ENCODE peak calls at places on chromosomes 16 and 17, in four cellular contexts. W, B, Q and L are unnamed samples.

GRCh38 chr17:36463916-36464764 is 22.3 kb upstream of the ZNHIT3 start:
- DNase-seq in W (no peak), B (peak), Q (peak), L (no peak)

GRCh38 chr16:680967-681745 is 946 bp downstream of the STUB1 start:
- DNase-seq in W (no peak), Q (no peak), B (peak), L (no peak)

GRCh38 chr17:34511931-34512330 is 67.5 kb upstream of the TMEM132E start:
- DNase-seq in Q (no peak), B (no peak), W (no peak), L (no peak)

GRCh38 chr16:89130448-89130847 is 36.8 kb downstream of the ACSF3 start:
- DNase-seq in B (no peak), Q (no peak), W (no peak), L (no peak)

GRCh38 chr16:74682556-74682955 is 15.9 kb upstream of the RFWD3 start:
- DNase-seq in B (no peak), W (no peak), Q (no peak), L (no peak)

GRCh38 chr17:77228224-77229215 is 87.8 kb downstream of the SEC14L1 start:
- DNase-seq in Q (no peak), B (no peak), W (peak), L (no peak)

GRCh38 chr17:37068266-37068665 is 119.5 kb downstream of the AATF start:
- DNase-seq in W (no peak), Q (no peak), B (no peak), L (no peak)

GRCh38 chr17:79023886-79024771 is at the start of gene C1QTNF1:
- DNase-seq in Q (no peak), W (peak), B (no peak), L (no peak)

GRCh38 chr17:73291260-73291801 is 20.5 kb downstream of the CDC42EP4 start:
- DNase-seq in Q (peak), W (no peak), B (no peak), L (no peak)

GRCh38 chr16:56783332-56783731 is 53.4 kb downstream of the NUP93 start:
- DNase-seq in B (no peak), Q (no peak), W (no peak), L (no peak)

GRCh38 chr16:1299012-1299867 is 10.2 kb upstream of the UBE2I start:
- DNase-seq in B (peak), Q (no peak), W (no peak), L (no peak)

GRCh38 chr16:82034981-82035612 is at the start of gene HSD17B2:
- DNase-seq in W (no peak), Q (no peak), B (peak), L (no peak)

GRCh38 chr17:4657678-4658077 is 16.2 kb upstream of the ALOX15 start:
- DNase-seq in W (no peak), Q (no peak), B (no peak), L (no peak)

GRCh38 chr17:56431736-56432135 is 161.8 kb upstream of the NOG start:
- DNase-seq in B (no peak), W (no peak), Q (no peak), L (no peak)

GRCh38 chr17:56440391-56440790 is 153.1 kb upstream of the NOG start:
- DNase-seq in B (no peak), W (no peak), Q (no peak), L (no peak)

GRCh38 chr17:56434610-56435009 is 158.9 kb upstream of the NOG start:
- DNase-seq in W (no peak), Q (no peak), B (no peak), L (no peak)

GRCh38 chr17:56432443-56432842 is 161.1 kb upstream of the NOG start:
- DNase-seq in Q (no peak), W (no peak), B (no peak), L (no peak)

GRCh38 chr17:56436142-56436541 is 157.4 kb upstream of the NOG start:
- DNase-seq in W (no peak), Q (no peak), B (no peak), L (no peak)
- TF ChIP-seq SIN3A in W (no peak), Q (no peak), B (no peak), L (no peak)

GRCh38 chr16:68792465-68793324 is 50.6 kb upstream of the TANGO6 start:
- DNase-seq in B (peak), Q (no peak), W (no peak), L (no peak)
- TF ChIP-seq SIN3A in B (peak), Q (no peak), W (no peak), L (no peak)

GRCh38 chr17:48330386-48330785 is 99.6 kb downstream of the SKAP1 start:
- DNase-seq in W (no peak), Q (no peak), B (no peak), L (no peak)
- TF ChIP-seq SIN3A in W (no peak), Q (no peak), B (no peak), L (no peak)

DNA sequence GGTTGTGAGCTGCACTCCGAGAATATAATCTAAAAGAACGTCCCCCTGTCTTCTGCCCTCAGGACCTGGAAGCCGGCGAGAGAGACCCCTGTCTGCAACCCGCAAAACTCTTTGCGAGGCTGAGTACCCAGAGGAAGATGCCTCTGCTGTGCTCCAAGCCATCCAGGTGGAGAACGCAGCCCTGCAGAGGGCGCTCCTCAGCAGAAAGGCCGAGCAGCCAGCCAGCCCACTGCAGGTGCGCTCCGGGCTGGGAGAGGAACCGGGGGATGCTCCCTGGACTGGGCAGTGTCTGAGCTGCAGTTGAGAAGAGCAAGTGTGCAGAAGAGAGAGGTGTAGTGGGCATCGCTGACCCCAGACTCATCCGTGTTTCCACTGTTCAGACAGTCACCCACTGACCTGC is 148.3 kb downstream of the KATNIP start:
- DNase-seq in B (no peak), Q (no peak), W (no peak), L (no peak)
- TF ChIP-seq SIN3A in B (no peak), Q (no peak), W (no peak), L (no peak)

DNA sequence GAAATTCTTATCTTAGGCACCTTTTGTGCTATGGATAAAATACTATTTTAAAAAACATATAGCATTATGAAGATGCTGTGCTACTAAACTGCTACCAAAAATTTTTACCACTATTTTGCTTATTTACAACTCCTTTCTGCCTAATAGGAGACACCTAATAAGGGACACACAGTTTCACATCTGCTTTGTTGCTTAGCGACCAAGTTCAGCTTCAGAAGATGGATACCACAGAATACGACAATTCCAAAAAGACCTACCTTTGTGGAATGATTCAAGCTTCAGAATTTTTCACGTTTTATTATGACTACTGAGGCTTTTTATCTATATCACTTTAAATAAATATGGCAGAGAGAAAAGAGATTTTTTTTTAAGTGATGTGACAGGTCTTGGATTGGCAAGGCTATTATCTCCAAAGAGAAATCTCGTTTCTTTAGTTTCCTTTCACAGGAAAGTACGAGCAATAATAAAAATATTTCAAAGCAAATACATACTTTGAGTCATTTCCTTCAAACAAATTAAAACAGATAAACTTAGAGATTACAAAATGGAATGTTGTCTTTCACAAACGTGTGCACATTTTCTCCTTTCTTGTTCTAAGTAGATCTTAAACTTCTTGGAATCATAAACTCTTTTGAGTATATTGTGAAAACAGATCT is 35.4 kb downstream of the SPAG9 start:
- DNase-seq in B (no peak), Q (no peak), W (no peak), L (peak)
- TF ChIP-seq SIN3A in B (no peak), Q (no peak), W (no peak), L (no peak)